ENCODE peak calls at places on chromosomes 2 and 18, in nine cellular contexts. U, G, Y, X, Q, K, F, Z and H are unnamed samples. For H3K4me1, the result is how much of the 10 kb centered on the place peaks cover.

GRCh38 chr2:45024600-45025291 is 15.5 kb upstream of the SIX2 start:
- DNase-seq in U (peak), G (no peak), Y (no peak), X (peak), Q (peak), K (no peak), F (no peak), Z (no peak), H (peak)

GRCh38 chr2:132943829-132944228 is 273.8 kb upstream of the LYPD1 start:
- DNase-seq in U (peak), G (no peak), Y (no peak), X (peak), Q (no peak), K (no peak), F (no peak), Z (no peak), H (no peak)

GRCh38 chr2:122019729-122020128 is 264.3 kb downstream of the TSN start:
- DNase-seq in U (peak), G (no peak), Y (no peak), X (no peak), Q (peak), K (no peak), F (no peak), Z (no peak), H (no peak)

GRCh38 chr2:156673271-156673615 is 237.1 kb downstream of the GPD2 start:
- DNase-seq in U (no peak), G (no peak), Y (no peak), X (no peak), Q (no peak), K (no peak), F (no peak), Z (no peak), H (no peak)

GRCh38 chr2:205722538-205722878 is 40.2 kb downstream of the NRP2 start:
- DNase-seq in U (no peak), G (no peak), Y (no peak), X (no peak), Q (no peak), K (no peak), F (no peak), Z (no peak), H (no peak)

GRCh38 chr2:158213743-158214142 is 112.1 kb downstream of the UPP2 start:
- DNase-seq in U (no peak), G (no peak), Y (no peak), X (no peak), Q (no peak), K (no peak), F (no peak), Z (no peak), H (no peak)

GRCh38 chr2:120605231-120605935 is 130.3 kb upstream of the GLI2 start:
- DNase-seq in U (no peak), G (peak), Y (peak), X (peak), Q (no peak), K (no peak), F (no peak), Z (no peak), H (peak)

GRCh38 chr2:22626621-22627020 is 758.4 kb upstream of the KLHL29 start:
- DNase-seq in U (no peak), G (no peak), Y (no peak), X (no peak), Q (no peak), K (no peak), F (no peak), Z (no peak), H (no peak)

GRCh38 chr2:234935311-234935710 is 16.5 kb upstream of the SH3BP4 start:
- DNase-seq in U (no peak), G (no peak), Y (no peak), X (no peak), Q (no peak), K (no peak), F (no peak), Z (no peak), H (no peak)

GRCh38 chr2:23633966-23634365 is 249.0 kb downstream of the KLHL29 start:
- DNase-seq in U (no peak), G (no peak), Y (peak), X (no peak), Q (no peak), K (no peak), F (no peak), Z (no peak), H (no peak)

GRCh38 chr2:186059096-186059495 is 320.5 kb downstream of the FSIP2 start:
- DNase-seq in U (peak), G (no peak), Y (no peak), X (peak), Q (no peak), K (no peak), F (no peak), Z (peak), H (no peak)

GRCh38 chr2:192030289-192030688 is 164.4 kb downstream of the TMEFF2 start:
- DNase-seq in U (peak), G (no peak), Y (no peak), X (peak), Q (no peak), K (no peak), F (no peak), Z (no peak), H (no peak)
- TF ChIP-seq CTCF in U (no peak), G (no peak), Y (no peak), X (no peak), Q (no peak), K (no peak), F (no peak), Z (no peak), H (no peak)

DNA sequence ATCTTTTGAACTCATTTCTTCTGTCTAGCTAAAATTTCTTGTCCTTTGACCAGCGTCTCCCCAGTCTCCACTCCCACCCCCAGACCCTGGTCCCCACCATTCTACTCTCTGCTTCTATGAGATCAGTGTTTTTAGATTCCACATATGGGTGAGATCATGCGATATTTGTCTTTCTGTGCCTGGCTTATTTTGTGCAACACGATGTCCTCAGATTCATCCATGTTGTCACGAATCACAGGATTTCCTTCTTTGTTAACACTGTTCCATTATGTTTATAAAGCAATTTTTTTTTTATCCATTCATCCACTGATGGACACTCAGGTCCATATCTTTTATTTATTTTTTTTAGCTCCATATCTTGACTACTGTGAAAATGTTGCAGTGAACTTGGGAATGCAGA is 16.0 kb upstream of the ACYP2 start:
- DNase-seq in U (no peak), G (no peak), Y (no peak), X (no peak), Q (no peak), K (no peak), F (no peak), Z (no peak), H (no peak)
- H3K27ac ChIP-seq in U (no peak), G (no peak), Y (peak), X (no peak), Q (no peak), K (no peak), F (no peak), Z (no peak), H (no peak)

GRCh38 chr2:217795706-217796465 is 206.9 kb downstream of the TNS1 start:
- DNase-seq in U (peak), G (no peak), Y (no peak), X (no peak), Q (no peak), K (peak), F (no peak), Z (no peak), H (peak)

GRCh38 chr2:217795067-217795466 is 207.7 kb downstream of the TNS1 start:
- DNase-seq in U (no peak), G (no peak), Y (no peak), X (no peak), Q (no peak), K (no peak), F (no peak), Z (no peak), H (no peak)

GRCh38 chr2:217792611-217793527 is 209.9 kb downstream of the TNS1 start:
- DNase-seq in U (no peak), G (no peak), Y (no peak), X (peak), Q (no peak), K (no peak), F (no peak), Z (no peak), H (peak)

GRCh38 chr2:217794133-217794986 is 208.4 kb downstream of the TNS1 start:
- DNase-seq in U (no peak), G (no peak), Y (no peak), X (no peak), Q (peak), K (peak), F (no peak), Z (no peak), H (peak)

DNA sequence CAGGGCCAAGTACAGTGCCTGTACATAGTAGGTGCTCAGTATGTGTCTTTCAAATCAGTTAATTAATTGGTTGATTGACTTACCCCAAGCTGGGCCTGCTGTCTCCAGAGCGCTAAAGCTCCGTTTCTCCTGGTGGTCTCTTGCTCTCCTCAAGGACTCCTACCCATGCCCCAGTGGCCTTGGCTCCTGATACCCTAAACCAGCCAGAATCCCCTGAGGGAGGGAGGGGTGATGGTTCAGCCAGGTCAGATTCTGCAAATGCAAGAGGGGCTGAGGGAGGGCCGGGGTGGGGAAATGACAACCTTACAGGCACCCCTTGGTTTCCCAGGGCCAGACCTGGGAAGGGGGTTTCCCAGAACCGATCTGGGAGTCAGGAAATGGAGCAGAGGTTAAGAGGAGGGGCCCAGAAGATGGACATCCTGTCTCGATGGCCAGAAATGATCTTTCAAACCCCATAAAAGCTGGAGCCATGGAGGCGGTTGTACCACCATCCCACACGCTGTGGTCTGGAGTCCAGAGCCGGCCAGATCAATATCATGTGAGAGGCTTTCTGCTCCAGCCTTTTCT is 209.1 kb downstream of the TNS1 start:
- DNase-seq in U (no peak), G (no peak), Y (no peak), X (no peak), Q (no peak), K (no peak), F (no peak), Z (no peak), H (peak)
- H3K4me1 ChIP-seq in U (under half), G (half or more), Y (half or more), X (under half), Q (under half), K (under half), F (under half), Z (half or more), H (under half)

GRCh38 chr2:2517399-2517798 is 186.3 kb upstream of the MYT1L start:
- DNase-seq in U (no peak), G (no peak), Y (no peak), X (no peak), Q (no peak), K (no peak), F (no peak), Z (no peak), H (no peak)

GRCh38 chr2:2516386-2516785 is 185.3 kb upstream of the MYT1L start:
- DNase-seq in U (no peak), G (no peak), Y (no peak), X (no peak), Q (no peak), K (no peak), F (no peak), Z (no peak), H (no peak)

GRCh38 chr2:2507471-2507997 is 176.5 kb upstream of the MYT1L start:
- DNase-seq in U (no peak), G (no peak), Y (no peak), X (no peak), Q (no peak), K (no peak), F (no peak), Z (no peak), H (no peak)

DNA sequence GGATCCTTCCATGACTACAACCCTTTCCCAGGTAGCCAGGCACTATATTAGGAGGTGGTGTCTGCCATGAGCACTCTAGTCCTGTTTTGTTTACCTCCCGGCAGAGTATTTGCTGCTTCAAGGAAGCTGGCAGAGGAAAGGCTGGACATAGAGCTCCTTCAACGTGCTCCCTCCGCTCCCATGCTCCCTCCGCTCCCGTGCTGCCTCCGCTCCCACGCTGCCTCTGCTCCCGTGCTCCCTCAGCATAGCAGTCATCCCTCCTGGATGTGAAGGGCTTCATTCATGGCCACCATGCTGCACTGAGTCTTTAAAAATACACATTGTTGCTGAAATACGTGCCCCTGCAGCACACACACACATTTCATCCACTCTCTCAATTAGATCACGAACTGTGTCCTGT is 181.9 kb upstream of the MYT1L start:
- DNase-seq in U (no peak), G (no peak), Y (no peak), X (no peak), Q (no peak), K (no peak), F (no peak), Z (no peak), H (no peak)
- TF ChIP-seq CTCF in U (no peak), G (no peak), Y (no peak), X (no peak), Q (no peak), K (no peak), F (no peak), Z (no peak), H (no peak)

GRCh38 chr18:22102948-22103663 is 66.3 kb upstream of the GATA6 start:
- DNase-seq in U (peak), G (no peak), Y (no peak), X (no peak), Q (no peak), K (no peak), F (no peak), Z (no peak), H (no peak)
- H3K27ac ChIP-seq in U (peak), G (no peak), Y (no peak), X (no peak), Q (peak), K (no peak), F (no peak), Z (no peak), H (no peak)

DNA sequence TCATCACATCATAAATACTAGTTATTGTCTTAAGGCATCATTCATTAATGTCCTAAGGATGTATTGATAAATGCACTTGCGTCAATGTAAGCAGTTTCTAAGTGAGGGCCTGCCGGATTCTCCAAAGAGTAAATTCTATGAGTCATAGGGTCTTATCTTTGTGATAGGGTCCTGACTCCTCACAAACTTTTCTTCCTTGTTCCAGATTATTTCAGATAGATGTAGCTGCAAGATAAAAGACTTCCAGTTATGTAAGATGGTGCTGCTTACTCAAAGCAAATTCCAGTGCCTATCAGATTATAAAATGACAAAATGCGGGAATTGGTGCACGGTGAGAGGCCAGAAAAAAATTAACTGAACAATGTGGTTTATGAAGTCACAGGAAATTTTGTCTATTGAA is 314.9 kb upstream of the SLC39A10 start:
- DNase-seq in U (no peak), G (no peak), Y (no peak), X (no peak), Q (no peak), K (no peak), F (no peak), Z (no peak), H (no peak)
- H3K4me1 ChIP-seq in U (under half), G (under half), Y (under half), X (under half), Q (under half), K (under half), F (under half), Z (under half), H (under half)

DNA sequence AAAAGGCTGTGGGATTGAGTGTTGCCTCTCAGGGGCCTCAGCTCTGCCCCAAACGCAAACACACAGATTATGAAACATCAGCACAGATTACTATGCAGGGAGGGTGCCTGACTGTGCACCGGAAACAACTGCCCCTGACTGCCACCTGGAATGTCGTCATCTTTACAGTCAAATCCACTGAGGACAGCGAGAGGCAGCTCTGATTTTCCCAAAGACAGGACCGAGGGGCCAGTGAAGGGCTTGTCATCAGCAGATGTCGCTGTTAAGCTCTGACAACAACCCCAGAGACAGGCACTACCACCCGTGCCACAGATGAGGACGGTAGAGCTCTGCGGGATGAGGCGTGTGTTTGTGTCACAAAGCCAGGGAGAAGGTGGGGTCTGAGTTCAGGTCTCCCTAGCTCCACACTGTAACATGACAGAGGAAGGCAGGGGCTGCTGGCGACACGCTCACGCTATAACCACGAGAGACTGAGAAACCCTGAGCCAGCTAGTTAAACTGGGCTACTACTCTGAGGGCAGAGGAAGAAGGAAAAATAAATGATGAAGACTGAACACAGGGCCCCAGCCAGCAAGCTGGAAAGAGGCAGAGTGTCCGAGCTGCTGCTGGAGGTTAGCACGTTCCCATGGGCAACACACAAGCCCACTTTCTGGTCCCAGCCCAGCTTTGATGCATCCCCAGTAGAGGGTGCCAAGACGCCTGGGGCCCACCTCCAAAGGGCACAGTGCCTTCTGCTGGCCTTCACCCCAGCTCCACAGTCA is 47.0 kb downstream of the PARD6G start:
- DNase-seq in U (peak), G (no peak), Y (no peak), X (peak), Q (no peak), K (no peak), F (no peak), Z (no peak), H (peak)
- TF ChIP-seq CTCF in U (peak), G (peak), Y (no peak), X (peak), Q (no peak), K (no peak), F (no peak), Z (no peak), H (no peak)

GRCh38 chr2:129431881-129432280 is 547.6 kb upstream of the RAB6C start:
- DNase-seq in U (no peak), G (no peak), Y (no peak), X (no peak), Q (no peak), K (no peak), F (no peak), Z (no peak), H (no peak)
- H3K27ac ChIP-seq in U (no peak), G (no peak), Y (no peak), X (no peak), Q (no peak), K (no peak), F (no peak), Z (no peak), H (no peak)

GRCh38 chr2:233434666-233435375 is 80.5 kb downstream of the DGKD start:
- DNase-seq in U (no peak), G (no peak), Y (peak), X (no peak), Q (no peak), K (no peak), F (no peak), Z (no peak), H (no peak)
- H3K4me1 ChIP-seq in U (under half), G (half or more), Y (under half), X (under half), Q (under half), K (under half), F (under half), Z (half or more), H (under half)